ENCODE peak calls at places on chromosomes 4 and X, in eight cellular contexts. A is COR-L47; D is astrocyte of the spinal cord; W is Right ventricle myocardium inferior; F is GM23248; Y is activated CD8-positive, alpha-beta T cell treated with anti-CD3 and anti-CD28 coated beads for 36 hours; C is stimulated activated effector memory CD8-positive, alpha-beta T cell treated with anti-CD3 and anti-CD28 coated beads, Interleukin-12 subunit alpha, Interleukin-12 subunit beta, amount 100 ng/mL, for 72 hours; H is posterior cingulate gyrus. V is an unnamed sample.

GRCh38 chr4:683982-684571 is 4.9 kb downstream of the SLC49A3 start:
- DNase-seq in A (no peak), D (peak), W (peak), F (peak), Y (peak), C (no peak), H (peak), V (no peak)

GRCh38 chrX:69508610-69509009 is 4.5 kb downstream of the NALF2 start:
- DNase-seq in A (no peak), D (no peak), W (no peak), F (no peak), Y (no peak), C (no peak), H (no peak), V (no peak)

GRCh38 chrX:35016051-35016450 is 73.5 kb downstream of the FAM47B start:
- DNase-seq in A (no peak), D (no peak), W (no peak), F (no peak), Y (no peak), C (no peak), H (no peak), V (no peak)

GRCh38 chr4:112509243-112510190 is 6.5 kb downstream of the NEUROG2 start:
- DNase-seq in A (no peak), D (no peak), W (no peak), F (peak), Y (peak), C (no peak), H (no peak), V (no peak)

GRCh38 chrX:15438332-15438731 is 54.1 kb upstream of the VEGFD start:
- DNase-seq in A (no peak), D (no peak), W (no peak), F (no peak), Y (no peak), C (no peak), H (no peak), V (no peak)

GRCh38 chrX:47563801-47564315 is 2.9 kb downstream of the ARAF start:
- DNase-seq in A (no peak), D (no peak), W (no peak), F (peak), Y (peak), C (no peak), H (no peak), V (no peak)

GRCh38 chrX:154370882-154371770 is 3.3 kb downstream of the FLNA start:
- DNase-seq in A (peak), D (peak), W (peak), F (peak), Y (peak), C (peak), H (peak), V (no peak)

GRCh38 chr4:141636771-141637460 is 533 bp downstream of the IL15 start:
- DNase-seq in A (peak), D (peak), W (peak), F (peak), Y (peak), C (no peak), H (peak), V (peak)

GRCh38 chr4:76758290-76758882 is 139.6 kb downstream of the SOWAHB start:
- DNase-seq in A (peak), D (peak), W (no peak), F (peak), Y (no peak), C (no peak), H (no peak), V (no peak)

GRCh38 chr4:61572160-61572559 is 372.0 kb downstream of the ADGRL3 start:
- DNase-seq in A (no peak), D (peak), W (no peak), F (no peak), Y (no peak), C (no peak), H (no peak), V (no peak)

GRCh38 chr4:57550143-57550542 is 440.0 kb upstream of the IGFBP7 start:
- DNase-seq in A (peak), D (no peak), W (no peak), F (no peak), Y (no peak), C (no peak), H (no peak), V (no peak)

GRCh38 chrX:107610667-107611066 is 17.6 kb upstream of the PRPS1 start:
- DNase-seq in A (no peak), D (no peak), W (no peak), F (no peak), Y (no peak), C (no peak), H (no peak), V (no peak)

GRCh38 chrX:24494544-24495113 is 29.5 kb downstream of the PDK3 start:
- DNase-seq in A (peak), D (peak), W (no peak), F (peak), Y (no peak), C (no peak), H (no peak), V (no peak)

GRCh38 chr4:67459164-67459563 is 86.1 kb downstream of the CENPC start:
- DNase-seq in A (no peak), D (peak), W (no peak), F (no peak), Y (no peak), C (no peak), H (no peak), V (no peak)

GRCh38 chr4:170423137-170423536 is 333.4 kb upstream of the AADAT start:
- DNase-seq in A (no peak), D (peak), W (no peak), F (peak), Y (no peak), C (no peak), H (no peak), V (no peak)

GRCh38 chr4:38815879-38816782 is 11.5 kb upstream of the TLR1 start:
- DNase-seq in A (no peak), D (no peak), W (no peak), F (no peak), Y (no peak), C (no peak), H (no peak), V (no peak)

GRCh38 chr4:3660086-3660927 is 105.9 kb upstream of the ADRA2C start:
- DNase-seq in A (peak), D (no peak), W (peak), F (no peak), Y (no peak), C (no peak), H (no peak), V (no peak)

GRCh38 chr4:96354036-96354712 is 514.3 kb downstream of the PDHA2 start:
- DNase-seq in A (peak), D (peak), W (no peak), F (no peak), Y (no peak), C (no peak), H (no peak), V (no peak)

GRCh38 chrX:1072637-1073377 is 139.6 kb downstream of the CRLF2 start:
- DNase-seq in A (no peak), D (no peak), W (no peak), F (no peak), Y (peak), C (peak), H (peak), V (no peak)

GRCh38 chr4:124936427-124936826 is 223.9 kb upstream of the ANKRD50 start:
- DNase-seq in A (peak), D (peak), W (no peak), F (peak), Y (no peak), C (no peak), H (no peak), V (no peak)

GRCh38 chr4:187668683-187669082 is 326.9 kb upstream of the ZFP42 start:
- DNase-seq in A (no peak), D (peak), W (no peak), F (peak), Y (peak), C (no peak), H (no peak), V (no peak)

GRCh38 chrX:65821721-65822496 is 154.5 kb downstream of the MSN start:
- DNase-seq in A (no peak), D (no peak), W (peak), F (peak), Y (peak), C (peak), H (no peak), V (no peak)

GRCh38 chrX:118252967-118253366 is 92.9 kb upstream of the WDR44 start:
- DNase-seq in A (no peak), D (no peak), W (no peak), F (no peak), Y (no peak), C (no peak), H (no peak), V (no peak)